ENCODE peak calls at places on chromosome 1, in four cellular contexts. One of them, this sample, is unnamed.

GRCh38 chr1:82059931-82060330 is 259.2 kb downstream of the ADGRL2 start:
- DNase-seq in K562: no peak
- DNase-seq in H1: no peak
- DNase-seq in HepG2: no peak
- DNase-seq in this sample: no peak

GRCh38 chr1:56137829-56138505 is 441.4 kb downstream of the PLPP3 start:
- DNase-seq in K562: no peak
- DNase-seq in H1: no peak
- DNase-seq in HepG2: no peak
- DNase-seq in this sample: no peak

GRCh38 chr1:80531182-80531581 is 1269.6 kb upstream of the ADGRL2 start:
- DNase-seq in K562: no peak
- DNase-seq in H1: no peak
- DNase-seq in HepG2: no peak
- DNase-seq in this sample: no peak

GRCh38 chr1:236009857-236010256 is 55.0 kb downstream of the NID1 start:
- DNase-seq in K562: no peak
- DNase-seq in H1: no peak
- DNase-seq in HepG2: no peak
- DNase-seq in this sample: no peak

GRCh38 chr1:116503535-116504307 is 67.1 kb downstream of the CD58 start:
- DNase-seq in K562: peak
- DNase-seq in H1: no peak
- DNase-seq in HepG2: no peak
- DNase-seq in this sample: no peak

GRCh38 chr1:116679091-116679827 is 11.7 kb upstream of the IGSF3 start:
- DNase-seq in K562: peak
- DNase-seq in H1: no peak
- DNase-seq in HepG2: no peak
- DNase-seq in this sample: no peak

GRCh38 chr1:67717876-67718275 is 32.9 kb downstream of the GADD45A start:
- DNase-seq in K562: no peak
- DNase-seq in H1: no peak
- DNase-seq in HepG2: peak
- DNase-seq in this sample: no peak

GRCh38 chr1:9891207-9891606 is 18.9 kb downstream of the CTNNBIP1 start:
- DNase-seq in K562: no peak
- DNase-seq in H1: no peak
- DNase-seq in HepG2: no peak
- DNase-seq in this sample: no peak

GRCh38 chr1:227437495-227438008 is 119.3 kb upstream of the CDC42BPA start:
- DNase-seq in K562: peak
- DNase-seq in H1: peak
- DNase-seq in HepG2: peak
- DNase-seq in this sample: no peak

GRCh38 chr1:177591155-177591554 is 378.7 kb downstream of the SEC16B start:
- DNase-seq in K562: no peak
- DNase-seq in H1: no peak
- DNase-seq in HepG2: no peak
- DNase-seq in this sample: no peak

GRCh38 chr1:112735752-112736151 is 20.6 kb upstream of the PPM1J start:
- DNase-seq in K562: no peak
- DNase-seq in H1: no peak
- DNase-seq in HepG2: no peak
- DNase-seq in this sample: no peak

GRCh38 chr1:15151871-15152270 is 1.7 kb upstream of the TMEM51 start:
- DNase-seq in K562: no peak
- DNase-seq in H1: no peak
- DNase-seq in HepG2: no peak
- DNase-seq in this sample: no peak

GRCh38 chr1:61284226-61284854 is 202.0 kb downstream of the NFIA start:
- DNase-seq in K562: no peak
- DNase-seq in H1: no peak
- DNase-seq in HepG2: no peak
- DNase-seq in this sample: peak

GRCh38 chr1:42004860-42005259 is 86.1 kb upstream of the HIVEP3 start:
- DNase-seq in K562: no peak
- DNase-seq in H1: no peak
- DNase-seq in HepG2: no peak
- DNase-seq in this sample: no peak

GRCh38 chr1:243968413-243968812 is 82.7 kb upstream of the ZBTB18 start:
- DNase-seq in K562: no peak
- DNase-seq in H1: peak
- DNase-seq in HepG2: no peak
- DNase-seq in this sample: no peak

GRCh38 chr1:21337931-21338567 is 47.8 kb upstream of the ECE1 start:
- DNase-seq in K562: no peak
- DNase-seq in H1: no peak
- DNase-seq in HepG2: no peak
- DNase-seq in this sample: no peak

GRCh38 chr1:199948587-199949280 is 78.8 kb upstream of the NR5A2 start:
- DNase-seq in K562: no peak
- DNase-seq in H1: no peak
- DNase-seq in HepG2: no peak
- DNase-seq in this sample: no peak

GRCh38 chr1:44842763-44843655 is at the start of gene PTCH2:
- DNase-seq in K562: peak
- DNase-seq in H1: peak
- DNase-seq in HepG2: peak
- DNase-seq in this sample: peak

GRCh38 chr1:53734650-53735211 is 4.2 kb downstream of the GLIS1 start:
- DNase-seq in K562: no peak
- DNase-seq in H1: no peak
- DNase-seq in HepG2: no peak
- DNase-seq in this sample: no peak

GRCh38 chr1:186473047-186473446 is 12.1 kb upstream of the PDC start:
- DNase-seq in K562: no peak
- DNase-seq in H1: no peak
- DNase-seq in HepG2: no peak
- DNase-seq in this sample: no peak

GRCh38 chr1:37763791-37764741 is 854 bp downstream of the EPHA10 start:
- DNase-seq in K562: peak
- DNase-seq in H1: peak
- DNase-seq in HepG2: peak
- DNase-seq in this sample: peak

GRCh38 chr1:205743977-205744376 is 6.0 kb downstream of the NUCKS1 start:
- DNase-seq in K562: no peak
- DNase-seq in H1: no peak
- DNase-seq in HepG2: no peak
- DNase-seq in this sample: no peak

GRCh38 chr1:43548285-43549271 is 17.9 kb downstream of the PTPRF start:
- DNase-seq in K562: no peak
- DNase-seq in H1: no peak
- DNase-seq in HepG2: peak
- DNase-seq in this sample: no peak

GRCh38 chr1:238485906-238486219 is 595.1 kb upstream of the ZP4 start:
- DNase-seq in K562: no peak
- DNase-seq in H1: no peak
- DNase-seq in HepG2: no peak
- DNase-seq in this sample: peak

GRCh38 chr1:22711591-22712501 is 1.2 kb downstream of the EPHB2 start:
- DNase-seq in K562: no peak
- DNase-seq in H1: no peak
- DNase-seq in HepG2: no peak
- DNase-seq in this sample: peak

GRCh38 chr1:212518188-212518951 is 85.7 kb downstream of the NENF start:
- DNase-seq in K562: no peak
- DNase-seq in H1: no peak
- DNase-seq in HepG2: peak
- DNase-seq in this sample: no peak

GRCh38 chr1:37476460-37477197 is 2.2 kb downstream of the ZC3H12A start:
- DNase-seq in K562: no peak
- DNase-seq in H1: no peak
- DNase-seq in HepG2: peak
- DNase-seq in this sample: no peak

GRCh38 chr1:150185481-150185880 is 35.8 kb downstream of the PLEKHO1 start:
- DNase-seq in K562: no peak
- DNase-seq in H1: no peak
- DNase-seq in HepG2: no peak
- DNase-seq in this sample: no peak

GRCh38 chr1:19921310-19921709 is 2.1 kb downstream of the PLA2G2E start:
- DNase-seq in K562: no peak
- DNase-seq in H1: no peak
- DNase-seq in HepG2: no peak
- DNase-seq in this sample: no peak

GRCh38 chr1:245467804-245468203 is 313.0 kb downstream of the KIF26B start:
- DNase-seq in K562: no peak
- DNase-seq in H1: no peak
- DNase-seq in HepG2: peak
- DNase-seq in this sample: no peak

GRCh38 chr1:235018161-235018560 is 110.5 kb downstream of the TOMM20 start:
- DNase-seq in K562: no peak
- DNase-seq in H1: no peak
- DNase-seq in HepG2: peak
- DNase-seq in this sample: no peak

GRCh38 chr1:31714442-31715096 is 10.8 kb upstream of the COL16A1 start:
- DNase-seq in K562: peak
- DNase-seq in H1: peak
- DNase-seq in HepG2: peak
- DNase-seq in this sample: peak

GRCh38 chr1:207336559-207337467 is 15.3 kb downstream of the CD55 start:
- DNase-seq in K562: no peak
- DNase-seq in H1: no peak
- DNase-seq in HepG2: peak
- DNase-seq in this sample: no peak
- TF ChIP-seq SP1 in K562: peak
- TF ChIP-seq SP1 in H1: no peak
- TF ChIP-seq SP1 in HepG2: no peak
- TF ChIP-seq SP1 in this sample: no peak

GRCh38 chr1:12436817-12437599 is 181.0 kb downstream of the DHRS3 start:
- DNase-seq in K562: peak
- DNase-seq in H1: no peak
- DNase-seq in HepG2: peak
- DNase-seq in this sample: no peak
- TF ChIP-seq JUN in K562: no peak
- TF ChIP-seq JUN in H1: no peak
- TF ChIP-seq JUN in HepG2: no peak
- TF ChIP-seq JUN in this sample: no peak

DNA sequence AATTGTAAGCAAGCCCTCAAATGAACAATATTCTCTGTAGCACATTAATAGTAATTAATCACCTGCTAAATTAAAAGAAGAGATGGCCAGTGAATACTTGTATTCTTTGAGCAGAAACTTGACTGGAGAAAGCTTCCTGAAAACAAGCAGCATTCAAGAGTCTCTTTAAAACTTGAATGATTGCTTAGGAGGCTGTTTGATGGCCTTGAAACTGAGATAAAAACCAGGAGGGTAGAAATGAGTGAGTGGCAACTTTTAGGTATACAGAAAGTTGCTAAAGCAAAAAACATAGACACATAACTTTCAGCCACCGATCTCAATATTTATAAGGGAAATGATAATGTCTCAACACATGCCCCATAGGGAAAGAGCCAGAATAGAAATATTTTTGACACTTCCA is 234.8 kb upstream of the FMN2 start:
- DNase-seq in K562: no peak
- DNase-seq in H1: no peak
- DNase-seq in HepG2: no peak
- DNase-seq in this sample: no peak
- TF ChIP-seq SP1 in K562: no peak
- TF ChIP-seq SP1 in H1: no peak
- TF ChIP-seq SP1 in HepG2: no peak
- TF ChIP-seq SP1 in this sample: no peak

GRCh38 chr1:88228153-88228552 is 455.9 kb upstream of the PKN2 start:
- DNase-seq in K562: no peak
- DNase-seq in H1: no peak
- DNase-seq in HepG2: no peak
- DNase-seq in this sample: no peak
- TF ChIP-seq JUN in K562: no peak
- TF ChIP-seq JUN in H1: no peak
- TF ChIP-seq JUN in HepG2: no peak
- TF ChIP-seq JUN in this sample: no peak

GRCh38 chr1:33517596-33518250 is 45.3 kb downstream of the ZSCAN20 start:
- DNase-seq in K562: no peak
- DNase-seq in H1: no peak
- DNase-seq in HepG2: no peak
- DNase-seq in this sample: no peak

GRCh38 chr1:33515112-33515511 is 42.7 kb downstream of the ZSCAN20 start:
- DNase-seq in K562: no peak
- DNase-seq in H1: no peak
- DNase-seq in HepG2: no peak
- DNase-seq in this sample: no peak

GRCh38 chr1:33516891-33517550 is 44.6 kb downstream of the ZSCAN20 start:
- DNase-seq in K562: no peak
- DNase-seq in H1: no peak
- DNase-seq in HepG2: no peak
- DNase-seq in this sample: no peak

GRCh38 chr1:33515607-33516006 is 43.2 kb downstream of the ZSCAN20 start:
- DNase-seq in K562: no peak
- DNase-seq in H1: no peak
- DNase-seq in HepG2: no peak
- DNase-seq in this sample: no peak

DNA sequence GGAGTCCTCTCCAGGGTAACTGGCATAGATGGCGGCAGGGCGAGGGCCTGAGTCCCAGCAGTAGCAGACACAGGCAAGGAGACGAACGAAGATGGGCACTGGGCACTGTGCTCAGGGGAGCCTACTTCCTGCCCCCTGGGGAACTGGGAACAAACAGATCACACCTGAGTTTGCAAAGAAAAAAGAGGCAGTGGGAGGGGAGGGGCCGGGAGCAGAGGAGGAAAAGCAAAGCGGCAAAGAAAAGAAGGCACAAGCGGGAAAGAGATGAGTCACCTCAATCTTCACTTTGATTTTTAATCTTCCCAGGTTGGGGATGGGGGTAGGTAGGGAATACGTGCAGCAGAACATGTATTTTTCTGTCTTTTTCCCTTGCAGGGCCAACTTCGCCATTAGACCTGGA is 44.0 kb downstream of the ZSCAN20 start:
- DNase-seq in K562: no peak
- DNase-seq in H1: no peak
- DNase-seq in HepG2: no peak
- DNase-seq in this sample: no peak
- TF ChIP-seq SP1 in K562: no peak
- TF ChIP-seq SP1 in H1: no peak
- TF ChIP-seq SP1 in HepG2: no peak
- TF ChIP-seq SP1 in this sample: no peak